ENCODE peak calls at places on chromosome 4, in five cellular contexts. One of them, this sample, is unnamed.

GRCh38 chr4:72006576-72006975 is 25.2 kb upstream of the NPFFR2 start:
- DNase-seq in CD4-positive, alpha-beta T cell: no peak
- DNase-seq in K562: no peak
- DNase-seq in GM13976: no peak
- DNase-seq in WERI-Rb-1: no peak
- DNase-seq in this sample: no peak

GRCh38 chr4:153223418-153223792 is 19.2 kb downstream of the TRIM2 start:
- DNase-seq in CD4-positive, alpha-beta T cell: no peak
- DNase-seq in K562: no peak
- DNase-seq in GM13976: no peak
- DNase-seq in WERI-Rb-1: no peak
- DNase-seq in this sample: no peak

GRCh38 chr4:61204353-61204752 is 4.2 kb downstream of the ADGRL3 start:
- DNase-seq in CD4-positive, alpha-beta T cell: no peak
- DNase-seq in K562: no peak
- DNase-seq in GM13976: no peak
- DNase-seq in WERI-Rb-1: no peak
- DNase-seq in this sample: no peak

GRCh38 chr4:76002176-76002575 is 5.1 kb downstream of the CXCL9 start:
- DNase-seq in CD4-positive, alpha-beta T cell: no peak
- DNase-seq in K562: peak; percentile 42
- DNase-seq in GM13976: no peak
- DNase-seq in WERI-Rb-1: no peak
- DNase-seq in this sample: no peak

GRCh38 chr4:187451776-187452175 is 543.8 kb upstream of the ZFP42 start:
- DNase-seq in CD4-positive, alpha-beta T cell: no peak
- DNase-seq in K562: no peak
- DNase-seq in GM13976: no peak
- DNase-seq in WERI-Rb-1: no peak
- DNase-seq in this sample: no peak

GRCh38 chr4:139560396-139561084 is 4.5 kb upstream of the SETD7 start:
- DNase-seq in CD4-positive, alpha-beta T cell: no peak
- DNase-seq in K562: no peak
- DNase-seq in GM13976: peak; percentile 47
- DNase-seq in WERI-Rb-1: peak; percentile 31
- DNase-seq in this sample: no peak

GRCh38 chr4:103498161-103499070 is 221.4 kb downstream of the TACR3 start:
- DNase-seq in CD4-positive, alpha-beta T cell: no peak
- DNase-seq in K562: no peak
- DNase-seq in GM13976: peak; percentile 34
- DNase-seq in WERI-Rb-1: no peak
- DNase-seq in this sample: no peak

GRCh38 chr4:123588631-123589223 is 192.1 kb downstream of the SPRY1 start:
- DNase-seq in CD4-positive, alpha-beta T cell: no peak
- DNase-seq in K562: peak; percentile 23
- DNase-seq in GM13976: peak; percentile 22
- DNase-seq in WERI-Rb-1: no peak
- DNase-seq in this sample: no peak

GRCh38 chr4:102308032-102308799 is 37.1 kb downstream of the SLC39A8 start:
- DNase-seq in CD4-positive, alpha-beta T cell: no peak
- DNase-seq in K562: no peak
- DNase-seq in GM13976: no peak
- DNase-seq in WERI-Rb-1: no peak
- DNase-seq in this sample: no peak

GRCh38 chr4:158993895-158994294 is 109.0 kb upstream of the RAPGEF2 start:
- DNase-seq in CD4-positive, alpha-beta T cell: no peak
- DNase-seq in K562: no peak
- DNase-seq in GM13976: no peak
- DNase-seq in WERI-Rb-1: no peak
- DNase-seq in this sample: no peak

GRCh38 chr4:95560791-95561190 is 12.0 kb upstream of the UNC5C start:
- DNase-seq in CD4-positive, alpha-beta T cell: no peak
- DNase-seq in K562: no peak
- DNase-seq in GM13976: no peak
- DNase-seq in WERI-Rb-1: peak; percentile 50
- DNase-seq in this sample: no peak

GRCh38 chr4:118034061-118034785 is at the start of gene NDST3:
- DNase-seq in CD4-positive, alpha-beta T cell: no peak
- DNase-seq in K562: peak; percentile 4
- DNase-seq in GM13976: peak; percentile 32
- DNase-seq in WERI-Rb-1: peak; percentile 90
- DNase-seq in this sample: peak; percentile 70
- TF ChIP-seq CTCF in CD4-positive, alpha-beta T cell: no peak
- TF ChIP-seq CTCF in K562: no peak
- TF ChIP-seq CTCF in GM13976: no peak
- TF ChIP-seq CTCF in WERI-Rb-1: peak; percentile 86
- TF ChIP-seq CTCF in this sample: peak; percentile 22

GRCh38 chr4:163556650-163557391 is 62.3 kb downstream of the TMA16 start:
- DNase-seq in CD4-positive, alpha-beta T cell: no peak
- DNase-seq in K562: no peak
- DNase-seq in GM13976: no peak
- DNase-seq in WERI-Rb-1: no peak
- DNase-seq in this sample: no peak

GRCh38 chr4:163553146-163553545 is 58.7 kb downstream of the TMA16 start:
- DNase-seq in CD4-positive, alpha-beta T cell: no peak
- DNase-seq in K562: no peak
- DNase-seq in GM13976: no peak
- DNase-seq in WERI-Rb-1: no peak
- DNase-seq in this sample: no peak

GRCh38 chr4:163558539-163559044 is 64.1 kb downstream of the TMA16 start:
- DNase-seq in CD4-positive, alpha-beta T cell: no peak
- DNase-seq in K562: no peak
- DNase-seq in GM13976: no peak
- DNase-seq in WERI-Rb-1: no peak
- DNase-seq in this sample: no peak

GRCh38 chr4:163554870-163555465 is 60.5 kb downstream of the TMA16 start:
- DNase-seq in CD4-positive, alpha-beta T cell: no peak
- DNase-seq in K562: peak; percentile 19
- DNase-seq in GM13976: no peak
- DNase-seq in WERI-Rb-1: no peak
- DNase-seq in this sample: no peak

GRCh38 chr4:163556169-163556568 is 61.7 kb downstream of the TMA16 start:
- DNase-seq in CD4-positive, alpha-beta T cell: no peak
- DNase-seq in K562: no peak
- DNase-seq in GM13976: no peak
- DNase-seq in WERI-Rb-1: no peak
- DNase-seq in this sample: no peak
- TF ChIP-seq CTCF in CD4-positive, alpha-beta T cell: peak; percentile 16
- TF ChIP-seq CTCF in K562: no peak
- TF ChIP-seq CTCF in GM13976: no peak
- TF ChIP-seq CTCF in WERI-Rb-1: no peak
- TF ChIP-seq CTCF in this sample: no peak

GRCh38 chr4:154593868-154594267 is 3.3 kb upstream of the FGA start:
- DNase-seq in CD4-positive, alpha-beta T cell: no peak
- DNase-seq in K562: no peak
- DNase-seq in GM13976: no peak
- DNase-seq in WERI-Rb-1: no peak
- DNase-seq in this sample: no peak
- TF ChIP-seq CTCF in CD4-positive, alpha-beta T cell: no peak
- TF ChIP-seq CTCF in K562: no peak
- TF ChIP-seq CTCF in GM13976: no peak
- TF ChIP-seq CTCF in WERI-Rb-1: no peak
- TF ChIP-seq CTCF in this sample: no peak

GRCh38 chr4:150581206-150581605 is 745 bp upstream of the MAB21L2 start:
- DNase-seq in CD4-positive, alpha-beta T cell: no peak
- DNase-seq in K562: no peak
- DNase-seq in GM13976: no peak
- DNase-seq in WERI-Rb-1: no peak
- DNase-seq in this sample: no peak

GRCh38 chr4:150582881-150583286 is 933 bp downstream of the MAB21L2 start:
- DNase-seq in CD4-positive, alpha-beta T cell: no peak
- DNase-seq in K562: no peak
- DNase-seq in GM13976: peak; percentile 9
- DNase-seq in WERI-Rb-1: no peak
- DNase-seq in this sample: peak; percentile 37

GRCh38 chr4:150581611-150582010 is 340 bp upstream of the MAB21L2 start:
- DNase-seq in CD4-positive, alpha-beta T cell: no peak
- DNase-seq in K562: no peak
- DNase-seq in GM13976: no peak
- DNase-seq in WERI-Rb-1: no peak
- DNase-seq in this sample: peak; percentile 43

GRCh38 chr4:150583287-150584197 is 1.6 kb downstream of the MAB21L2 start:
- DNase-seq in CD4-positive, alpha-beta T cell: no peak
- DNase-seq in K562: no peak
- DNase-seq in GM13976: peak; percentile 9
- DNase-seq in WERI-Rb-1: no peak
- DNase-seq in this sample: peak; percentile 53

GRCh38 chr4:150582101-150582565 is at the start of gene MAB21L2:
- DNase-seq in CD4-positive, alpha-beta T cell: no peak
- DNase-seq in K562: no peak
- DNase-seq in GM13976: no peak
- DNase-seq in WERI-Rb-1: no peak
- DNase-seq in this sample: peak; percentile 20
- TF ChIP-seq CTCF in CD4-positive, alpha-beta T cell: no peak
- TF ChIP-seq CTCF in K562: no peak
- TF ChIP-seq CTCF in GM13976: no peak
- TF ChIP-seq CTCF in WERI-Rb-1: no peak
- TF ChIP-seq CTCF in this sample: no peak

GRCh38 chr4:183499389-183499788 is 5.5 kb upstream of the ING2 start:
- DNase-seq in CD4-positive, alpha-beta T cell: no peak
- DNase-seq in K562: no peak
- DNase-seq in GM13976: no peak
- DNase-seq in WERI-Rb-1: no peak
- DNase-seq in this sample: no peak

GRCh38 chr4:183499797-183500196 is 5.1 kb upstream of the ING2 start:
- DNase-seq in CD4-positive, alpha-beta T cell: no peak
- DNase-seq in K562: no peak
- DNase-seq in GM13976: no peak
- DNase-seq in WERI-Rb-1: no peak
- DNase-seq in this sample: no peak

GRCh38 chr4:183492791-183493221 is 12.1 kb upstream of the ING2 start:
- DNase-seq in CD4-positive, alpha-beta T cell: no peak
- DNase-seq in K562: no peak
- DNase-seq in GM13976: no peak
- DNase-seq in WERI-Rb-1: no peak
- DNase-seq in this sample: no peak

GRCh38 chr4:183493246-183493645 is 11.6 kb upstream of the ING2 start:
- DNase-seq in CD4-positive, alpha-beta T cell: no peak
- DNase-seq in K562: no peak
- DNase-seq in GM13976: no peak
- DNase-seq in WERI-Rb-1: no peak
- DNase-seq in this sample: no peak

DNA sequence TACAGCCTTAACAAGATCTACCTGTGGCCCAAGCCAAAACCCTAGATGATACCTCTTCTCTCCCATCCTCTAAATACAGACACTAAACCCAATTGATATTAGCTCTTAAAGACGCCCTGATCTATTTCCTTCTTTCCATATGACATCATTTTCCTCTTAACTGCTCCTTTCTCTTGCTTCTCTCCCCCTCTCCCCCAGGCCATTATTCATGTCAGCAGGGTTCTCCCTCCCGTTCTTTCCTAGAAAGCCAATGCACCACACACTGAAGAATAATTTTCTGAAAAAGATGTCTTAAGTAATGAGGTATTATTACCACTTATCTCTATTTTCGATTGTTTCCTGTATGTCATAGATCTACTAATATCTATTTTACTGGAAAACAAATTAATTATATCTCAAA is 9.7 kb upstream of the ING2 start:
- DNase-seq in CD4-positive, alpha-beta T cell: no peak
- DNase-seq in K562: no peak
- DNase-seq in GM13976: no peak
- DNase-seq in WERI-Rb-1: no peak
- DNase-seq in this sample: no peak
- TF ChIP-seq CTCF in CD4-positive, alpha-beta T cell: no peak
- TF ChIP-seq CTCF in K562: no peak
- TF ChIP-seq CTCF in GM13976: no peak
- TF ChIP-seq CTCF in WERI-Rb-1: no peak
- TF ChIP-seq CTCF in this sample: no peak

GRCh38 chr4:109296545-109296944 is 5.9 kb downstream of the COL25A1 start:
- DNase-seq in CD4-positive, alpha-beta T cell: no peak
- DNase-seq in K562: no peak
- DNase-seq in GM13976: no peak
- DNase-seq in WERI-Rb-1: no peak
- DNase-seq in this sample: no peak

GRCh38 chr4:109294468-109295020 is 7.9 kb downstream of the COL25A1 start:
- DNase-seq in CD4-positive, alpha-beta T cell: no peak
- DNase-seq in K562: no peak
- DNase-seq in GM13976: no peak
- DNase-seq in WERI-Rb-1: no peak
- DNase-seq in this sample: no peak

GRCh38 chr4:109295081-109295480 is 7.4 kb downstream of the COL25A1 start:
- DNase-seq in CD4-positive, alpha-beta T cell: no peak
- DNase-seq in K562: no peak
- DNase-seq in GM13976: no peak
- DNase-seq in WERI-Rb-1: no peak
- DNase-seq in this sample: no peak

GRCh38 chr4:109290918-109291317 is 11.5 kb downstream of the COL25A1 start:
- DNase-seq in CD4-positive, alpha-beta T cell: no peak
- DNase-seq in K562: peak; percentile 43
- DNase-seq in GM13976: no peak
- DNase-seq in WERI-Rb-1: no peak
- DNase-seq in this sample: no peak

DNA sequence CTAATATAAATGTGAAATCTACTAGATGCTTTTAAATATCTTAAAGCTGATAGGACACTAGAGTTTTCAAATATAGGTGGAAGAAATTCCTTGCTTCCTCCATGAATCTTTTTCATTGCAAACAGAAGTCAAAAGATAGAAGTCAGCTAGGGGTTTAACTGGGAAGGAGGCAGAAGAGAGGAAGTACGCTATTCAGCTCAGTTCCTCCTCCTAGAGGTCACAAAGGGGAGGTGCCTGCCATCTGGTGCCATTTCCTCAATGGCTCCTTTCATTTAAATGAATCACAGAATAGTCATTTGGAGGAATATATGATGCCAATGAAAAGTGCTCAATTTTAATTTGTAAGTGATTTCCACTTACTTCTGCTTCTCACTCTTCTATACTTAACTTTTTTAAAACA is 8.5 kb downstream of the COL25A1 start:
- DNase-seq in CD4-positive, alpha-beta T cell: no peak
- DNase-seq in K562: peak; percentile 71
- DNase-seq in GM13976: no peak
- DNase-seq in WERI-Rb-1: peak; percentile 60
- DNase-seq in this sample: peak; percentile 36
- TF ChIP-seq CTCF in CD4-positive, alpha-beta T cell: no peak
- TF ChIP-seq CTCF in K562: peak; percentile 74
- TF ChIP-seq CTCF in GM13976: peak; percentile 25
- TF ChIP-seq CTCF in WERI-Rb-1: peak; percentile 84
- TF ChIP-seq CTCF in this sample: peak; percentile 61